ENCODE peak calls at places on chromosomes 7 and 10, in four cellular contexts. T is mesothelial cell of epicardium, H is NB4, X is GM12878. O is an unnamed sample.

GRCh38 chr10:72274213-72274729 is 547 bp downstream of the DDIT4 start:
- DNase-seq in T (no peak), H (no peak), X (no peak), O (no peak)

GRCh38 chr10:3668961-3669330 is 116.1 kb downstream of the KLF6 start:
- DNase-seq in T (no peak), H (no peak), X (no peak), O (no peak)

GRCh38 chr10:79137826-79138225 is 69.1 kb downstream of the ZMIZ1 start:
- DNase-seq in T (no peak), H (peak; percentile 98), X (peak; percentile 26), O (no peak)

GRCh38 chr10:96295475-96295874 is 8.8 kb upstream of the DNTT start:
- DNase-seq in T (no peak), H (no peak), X (no peak), O (no peak)

GRCh38 chr7:76220185-76221057 is 18.7 kb downstream of the SRRM3 start:
- DNase-seq in T (no peak), H (peak; percentile 73), X (no peak), O (no peak)

GRCh38 chr10:103852856-103853255 is 2.5 kb downstream of the SH3PXD2A start:
- DNase-seq in T (no peak), H (peak; percentile 61), X (no peak), O (no peak)

GRCh38 chr10:61786728-61787127 is 114.8 kb upstream of the ARID5B start:
- DNase-seq in T (no peak), H (no peak), X (peak; percentile 50), O (no peak)

GRCh38 chr7:79653136-79653631 is 199.7 kb upstream of the MAGI2 start:
- DNase-seq in T (no peak), H (no peak), X (no peak), O (no peak)

GRCh38 chr7:143372070-143372469 is 9.1 kb upstream of the ZYX start:
- DNase-seq in T (no peak), H (peak; percentile 94), X (no peak), O (no peak)

GRCh38 chr10:51640120-51640819 is 59.1 kb downstream of the CSTF2T start:
- DNase-seq in T (no peak), H (no peak), X (no peak), O (no peak)

GRCh38 chr7:44449531-44449930 is 40.9 kb downstream of the NUDCD3 start:
- DNase-seq in T (no peak), H (peak; percentile 41), X (no peak), O (no peak)

GRCh38 chr7:1713502-1714484 is 43.7 kb downstream of the ELFN1 start:
- DNase-seq in T (no peak), H (no peak), X (no peak), O (peak; percentile 89)

GRCh38 chr7:15326044-15326644 is 235.7 kb downstream of the AGMO start:
- DNase-seq in T (no peak), H (peak; percentile 44), X (no peak), O (no peak)

DNA sequence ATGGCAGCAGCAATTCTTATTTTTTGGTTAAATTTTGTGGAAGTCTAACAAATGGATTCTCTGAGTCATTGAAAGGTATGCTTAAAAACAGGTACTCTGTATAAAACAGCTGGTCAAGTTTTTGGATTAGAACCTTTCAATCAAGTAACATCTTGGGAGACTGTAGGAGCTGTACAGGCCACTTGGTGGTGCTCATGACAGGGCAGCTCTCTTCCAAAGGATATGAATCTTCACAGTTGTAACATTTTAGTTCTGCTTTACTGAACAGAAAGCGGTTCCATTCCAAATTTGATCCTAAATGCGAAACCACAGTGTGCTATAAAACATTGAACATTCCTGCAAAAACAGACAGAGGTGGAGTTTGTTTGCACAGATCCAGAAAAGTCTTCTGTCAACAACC is 44.5 kb upstream of the AGR3 start:
- DNase-seq in T (no peak), H (peak; percentile 72), X (no peak), O (no peak)
- TF ChIP-seq CTCF in T (no peak), H (peak; percentile 70), X (peak; percentile 56), O (peak; percentile 36)

GRCh38 chr7:112669306-112669705 is 120.9 kb downstream of the TMEM168 start:
- DNase-seq in T (no peak), H (no peak), X (no peak), O (no peak)

GRCh38 chr7:112668561-112668960 is 121.6 kb downstream of the TMEM168 start:
- DNase-seq in T (no peak), H (no peak), X (no peak), O (no peak)

GRCh38 chr7:112665709-112666108 is 124.5 kb downstream of the TMEM168 start:
- DNase-seq in T (no peak), H (peak; percentile 8), X (no peak), O (no peak)
- TF ChIP-seq CTCF in T (no peak), H (no peak), X (no peak), O (peak; percentile 24)

GRCh38 chr7:572668-573495 is 53.2 kb upstream of the PDGFA start:
- DNase-seq in T (no peak), H (no peak), X (no peak), O (no peak)
- TF ChIP-seq CTCF in T (no peak), H (no peak), X (no peak), O (no peak)

GRCh38 chr10:132174237-132174636 is 12.5 kb upstream of the DPYSL4 start:
- DNase-seq in T (no peak), H (no peak), X (no peak), O (no peak)

GRCh38 chr10:132176647-132177046 is 10.1 kb upstream of the DPYSL4 start:
- DNase-seq in T (no peak), H (no peak), X (no peak), O (no peak)

GRCh38 chr10:132175401-132175800 is 11.3 kb upstream of the DPYSL4 start:
- DNase-seq in T (no peak), H (no peak), X (no peak), O (no peak)

GRCh38 chr10:132178046-132178445 is 8.7 kb upstream of the DPYSL4 start:
- DNase-seq in T (no peak), H (no peak), X (no peak), O (no peak)

GRCh38 chr10:132175907-132176581 is 10.7 kb upstream of the DPYSL4 start:
- DNase-seq in T (no peak), H (no peak), X (no peak), O (no peak)
- TF ChIP-seq CTCF in T (no peak), H (no peak), X (no peak), O (no peak)

GRCh38 chr10:87816163-87816841 is 1.7 kb downstream of the ATAD1 start:
- DNase-seq in T (no peak), H (peak; percentile 25), X (no peak), O (no peak)
- TF ChIP-seq CTCF in T (peak; percentile 14), H (no peak), X (no peak), O (no peak)

GRCh38 chr7:30907527-30908267 is 4.0 kb upstream of the AQP1 start:
- DNase-seq in T (no peak), H (no peak), X (no peak), O (no peak)

GRCh38 chr7:30909431-30909830 is 2.2 kb upstream of the AQP1 start:
- DNase-seq in T (no peak), H (no peak), X (no peak), O (no peak)

GRCh38 chr7:30906520-30907240 is 5.0 kb upstream of the AQP1 start:
- DNase-seq in T (no peak), H (no peak), X (no peak), O (no peak)

GRCh38 chr7:30910369-30911073 is 1.1 kb upstream of the AQP1 start:
- DNase-seq in T (no peak), H (no peak), X (no peak), O (no peak)

GRCh38 chr7:30908681-30909080 is 3.0 kb upstream of the AQP1 start:
- DNase-seq in T (no peak), H (no peak), X (no peak), O (no peak)
- TF ChIP-seq CTCF in T (no peak), H (no peak), X (peak; percentile 13), O (no peak)

GRCh38 chr7:665751-666453 is 60.6 kb upstream of the DNAAF5 start:
- DNase-seq in T (no peak), H (no peak), X (no peak), O (no peak)
- TF ChIP-seq CTCF in T (no peak), H (no peak), X (no peak), O (no peak)

GRCh38 chr7:92135490-92135889 is 1.2 kb upstream of the CYP51A1 start:
- DNase-seq in T (no peak), H (peak; percentile 19), X (no peak), O (no peak)
- TF ChIP-seq CTCF in T (no peak), H (no peak), X (no peak), O (no peak)

GRCh38 chr10:87862644-87863101 is 660 bp downstream of the KLLN start:
- DNase-seq in T (no peak), H (no peak), X (no peak), O (no peak)

GRCh38 chr10:87864497-87865059 is 1.2 kb downstream of the PTEN start:
- DNase-seq in T (no peak), H (peak; percentile 56), X (no peak), O (no peak)

GRCh38 chr10:87861953-87862643 is 1.2 kb downstream of the KLLN start:
- DNase-seq in T (peak; percentile 88), H (peak; percentile 99), X (peak; percentile 95), O (peak; percentile 51)

GRCh38 chr10:87861566-87861952 is 1.8 kb downstream of the KLLN start:
- DNase-seq in T (no peak), H (peak; percentile 96), X (peak; percentile 47), O (no peak)

DNA sequence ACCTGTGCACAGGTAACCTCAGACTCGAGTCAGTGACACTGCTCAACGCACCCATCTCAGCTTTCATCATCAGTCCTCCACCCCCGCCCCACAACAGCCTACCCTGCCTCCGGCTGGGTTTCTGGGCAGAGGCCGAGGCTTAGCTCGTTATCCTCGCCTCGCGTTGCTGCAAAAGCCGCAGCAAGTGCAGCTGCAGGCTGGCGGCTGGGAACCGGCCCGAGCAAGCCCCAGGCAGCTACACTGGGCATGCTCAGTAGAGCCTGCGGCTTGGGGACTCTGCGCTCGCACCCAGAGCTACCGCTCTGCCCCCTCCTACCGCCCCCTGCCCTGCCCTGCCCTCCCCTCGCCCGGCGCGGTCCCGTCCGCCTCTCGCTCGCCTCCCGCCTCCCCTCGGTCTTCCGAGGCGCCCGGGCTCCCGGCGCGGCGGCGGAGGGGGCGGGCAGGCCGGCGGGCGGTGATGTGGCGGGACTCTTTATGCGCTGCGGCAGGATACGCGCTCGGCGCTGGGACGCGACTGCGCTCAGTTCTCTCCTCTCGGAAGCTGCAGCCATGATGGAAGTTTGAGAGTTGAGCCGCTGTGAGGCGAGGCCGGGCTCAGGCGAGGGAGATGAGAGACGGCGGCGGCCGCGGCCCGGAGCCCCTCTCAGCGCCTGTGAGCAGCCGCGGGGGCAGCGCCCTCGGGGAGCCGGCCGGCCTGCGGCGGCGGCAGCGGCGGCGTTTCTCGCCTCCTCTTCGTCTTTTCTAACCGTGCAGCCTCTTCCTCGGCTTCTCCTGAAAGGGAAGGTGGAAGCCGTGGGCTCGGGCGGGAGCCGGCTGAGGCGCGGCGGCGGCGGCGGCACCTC is at the start of the genes KLLN and PTEN:
- DNase-seq in T (peak; percentile 91), H (peak; percentile 97), X (peak; percentile 55), O (peak; percentile 69)
- TF ChIP-seq CTCF in T (no peak), H (no peak), X (no peak), O (no peak)

O was measured in D721Med.